ENCODE peak calls at places on chromosomes 16 and 17, in seven cellular contexts. A, J, Q, Y, W, P and C are unnamed samples.

GRCh38 chr17:4101127-4101798 is 41.6 kb downstream of the ZZEF1 start:
- DNase-seq in A (peak), J (no peak), Q (no peak), Y (no peak), W (no peak), P (peak), C (no peak)

GRCh38 chr16:68276223-68276622 is 11.9 kb downstream of the SLC7A6 start:
- DNase-seq in A (no peak), J (no peak), Q (no peak), Y (no peak), W (no peak), P (no peak), C (no peak)

GRCh38 chr17:42387221-42387657 is 1.0 kb downstream of the STAT3 start:
- DNase-seq in A (no peak), J (peak), Q (peak), Y (no peak), W (no peak), P (no peak), C (no peak)

GRCh38 chr17:1197781-1198490 is 18.2 kb upstream of the ABR start:
- DNase-seq in A (no peak), J (no peak), Q (no peak), Y (peak), W (no peak), P (peak), C (peak)

GRCh38 chr17:34578016-34578415 is 1.4 kb upstream of the TMEM132E start:
- DNase-seq in A (no peak), J (no peak), Q (no peak), Y (no peak), W (no peak), P (no peak), C (no peak)

GRCh38 chr17:5200360-5200759 is 8.7 kb upstream of the ZNF594 start:
- DNase-seq in A (no peak), J (no peak), Q (no peak), Y (no peak), W (no peak), P (peak), C (no peak)

GRCh38 chr17:69358688-69359596 is 32.0 kb upstream of the ABCA5 start:
- DNase-seq in A (no peak), J (peak), Q (peak), Y (no peak), W (no peak), P (peak), C (no peak)

GRCh38 chr17:80422981-80423380 is 8.0 kb downstream of the ENDOV start:
- DNase-seq in A (no peak), J (no peak), Q (peak), Y (peak), W (peak), P (no peak), C (peak)

GRCh38 chr17:15952048-15952532 is 7.2 kb downstream of the ADORA2B start:
- DNase-seq in A (no peak), J (no peak), Q (no peak), Y (no peak), W (no peak), P (no peak), C (no peak)

GRCh38 chr16:86033016-86033474 is 134.1 kb downstream of the IRF8 start:
- DNase-seq in A (no peak), J (no peak), Q (no peak), Y (no peak), W (no peak), P (no peak), C (no peak)

GRCh38 chr17:40268141-40268712 is 19.5 kb upstream of the CDC6 start:
- DNase-seq in A (no peak), J (peak), Q (no peak), Y (no peak), W (no peak), P (no peak), C (no peak)

GRCh38 chr16:79426663-79427062 is 173.9 kb downstream of the MAF start:
- DNase-seq in A (no peak), J (no peak), Q (no peak), Y (no peak), W (no peak), P (no peak), C (no peak)
- TF ChIP-seq TAF1 in A (no peak), J (no peak), Q (no peak), Y (no peak), W (no peak), P (no peak), C (no peak)

DNA sequence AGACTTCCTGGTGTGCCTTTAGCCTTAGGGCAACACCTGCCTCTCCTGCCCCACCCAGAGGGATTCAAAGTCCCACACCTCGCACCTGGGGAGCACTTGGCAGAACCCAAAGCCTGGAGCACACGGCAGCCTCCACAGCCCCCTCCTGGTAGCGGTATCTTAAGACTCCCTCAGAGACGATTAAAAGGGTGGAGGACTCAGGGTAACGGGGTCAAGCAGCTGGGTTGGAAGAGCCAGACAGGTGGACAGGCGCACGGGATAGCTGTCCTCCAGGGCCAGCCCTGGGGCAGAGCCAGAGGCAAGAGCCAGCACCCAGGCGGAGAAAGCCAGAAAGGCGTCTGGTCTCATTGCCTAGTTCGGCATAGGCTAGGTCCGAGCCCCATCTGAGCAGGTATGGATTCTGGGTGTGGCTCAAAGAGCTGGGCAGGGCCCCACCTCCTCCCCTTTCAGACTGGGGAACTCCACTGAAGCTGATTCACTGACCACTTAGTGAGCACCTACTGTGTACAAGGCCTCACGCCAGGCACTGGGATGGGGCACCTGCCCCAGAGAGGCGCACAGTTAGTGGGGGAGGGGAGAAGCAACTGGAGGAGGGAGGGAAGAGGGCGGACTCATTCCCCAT is 55.0 kb upstream of the MEAK7 start:
- DNase-seq in A (peak), J (no peak), Q (no peak), Y (no peak), W (peak), P (no peak), C (no peak)
- TF ChIP-seq POLR2AphosphoS5 in A (no peak), J (no peak), Q (no peak), Y (no peak), W (no peak), P (no peak), C (no peak)

GRCh38 chr17:35666967-35667552 is 64.4 kb upstream of the RASL10B start:
- DNase-seq in A (no peak), J (peak), Q (no peak), Y (no peak), W (no peak), P (no peak), C (no peak)
- TF ChIP-seq TAF1 in A (no peak), J (no peak), Q (no peak), Y (no peak), W (no peak), P (no peak), C (no peak)

DNA sequence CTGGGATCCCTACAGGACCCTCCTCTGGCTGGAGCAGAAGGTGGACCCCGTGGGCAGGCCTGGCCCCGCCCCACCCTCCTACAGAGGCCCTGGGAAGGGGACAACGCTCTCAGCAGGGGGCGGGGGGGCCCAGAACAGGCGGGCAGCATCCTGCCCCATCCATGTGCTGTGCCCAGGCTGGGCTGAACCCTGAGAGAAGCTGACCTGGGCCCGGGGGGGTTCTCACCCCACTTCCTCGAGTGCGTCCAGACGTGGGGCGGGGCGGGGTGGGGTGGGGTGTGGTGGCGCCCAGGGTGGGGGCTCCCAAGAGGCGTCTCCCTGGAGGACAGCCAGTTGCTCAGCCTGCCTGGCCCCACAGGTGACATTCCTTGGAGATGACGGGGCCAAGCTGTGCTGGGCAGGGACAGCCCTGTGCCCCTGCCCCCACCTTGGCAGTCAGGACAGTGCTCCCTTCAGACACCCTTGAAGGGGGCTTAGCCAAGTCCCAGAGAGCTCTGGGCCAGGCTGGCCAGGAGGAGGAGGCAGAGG is 390 bp upstream of the UNC13D start:
- DNase-seq in A (peak), J (peak), Q (peak), Y (no peak), W (no peak), P (no peak), C (no peak)
- TF ChIP-seq POLR2AphosphoS5 in A (no peak), J (no peak), Q (no peak), Y (no peak), W (no peak), P (no peak), C (no peak)